ENCODE peak calls at places on chromosome 19, in six cellular contexts. W is K562, T is GM12892, C is H1, G is HepG2, U is GM12878. A is an unnamed sample.

GRCh38 chr19:44570984-44571684 is 41.7 kb upstream of the CEACAM20 start:
- DNase-seq in U (no peak), G (peak; percentile 80), W (peak; percentile 68), T (no peak), C (no peak), A (peak; percentile 37)

GRCh38 chr19:8304841-8305621 is 3.1 kb downstream of the CD320 start:
- DNase-seq in C (no peak), T (no peak), U (no peak), W (peak; percentile 93), G (no peak), A (no peak)

GRCh38 chr19:56596676-56597075 is 1.6 kb downstream of the ZNF71 start:
- DNase-seq in T (no peak), W (no peak), U (no peak), C (no peak), G (no peak), A (no peak)

GRCh38 chr19:43651758-43652545 is 12.3 kb upstream of the CADM4 start:
- DNase-seq in G (peak; percentile 75), C (no peak), U (no peak), T (peak; percentile 50), W (peak; percentile 70), A (no peak)

GRCh38 chr19:45716314-45717130 is 14.2 kb downstream of the FBXO46 start:
- DNase-seq in W (peak; percentile 33), T (no peak), G (no peak), C (no peak), U (no peak), A (no peak)

GRCh38 chr19:40175820-40176219 is 15.4 kb upstream of the MAP3K10 start:
- DNase-seq in U (no peak), C (no peak), W (no peak), T (no peak), G (no peak), A (no peak)

GRCh38 chr19:7516281-7516862 is 469 bp downstream of the ZNF358 start:
- DNase-seq in C (no peak), U (no peak), W (no peak), T (no peak), G (no peak), A (no peak)

GRCh38 chr19:38862321-38863059 is 12.7 kb upstream of the HNRNPL start:
- DNase-seq in U (no peak), W (no peak), T (no peak), G (no peak), C (no peak), A (no peak)

GRCh38 chr19:29277107-29277506 is 64.2 kb upstream of the UQCRFS1 start:
- DNase-seq in C (no peak), G (no peak), U (peak; percentile 19), W (no peak), T (peak; percentile 52), A (peak; percentile 56)

GRCh38 chr19:29819986-29820385 is 8.2 kb downstream of the CCNE1 start:
- DNase-seq in T (no peak), C (no peak), W (no peak), G (no peak), U (no peak), A (no peak)

GRCh38 chr19:51055866-51056265 is 9.0 kb downstream of the KLK13 start:
- DNase-seq in U (no peak), T (no peak), C (no peak), G (no peak), W (no peak), A (no peak)

GRCh38 chr19:6213696-6214585 is 65.8 kb downstream of the MLLT1 start:
- DNase-seq in W (peak; percentile 33), T (peak; percentile 19), U (no peak), G (no peak), C (no peak), A (peak; percentile 18)

GRCh38 chr19:48899781-48900476 is at the start of gene NUCB1:
- DNase-seq in C (peak; percentile 95), T (peak; percentile 98), U (peak; percentile 89), W (peak; percentile 98), G (peak; percentile 97), A (peak; percentile 97)
- TF ChIP-seq POLR2A in C (peak; percentile 41), T (no peak), U (peak; percentile 69), W (peak; percentile 75), G (peak; percentile 23), A (no peak)

GRCh38 chr19:41707871-41708371 is 505 bp upstream of the CEACAM5 start:
- DNase-seq in U (no peak), T (no peak), C (no peak), G (no peak), W (no peak), A (no peak)

GRCh38 chr19:41703602-41704293 is 4.7 kb upstream of the CEACAM5 start:
- DNase-seq in U (no peak), W (no peak), T (no peak), G (no peak), C (no peak), A (no peak)

GRCh38 chr19:41706741-41707501 is 1.5 kb upstream of the CEACAM5 start:
- DNase-seq in W (peak; percentile 94), U (peak; percentile 3), T (peak; percentile 78), C (peak; percentile 65), G (peak; percentile 64), A (peak; percentile 82)

GRCh38 chr19:41707502-41707812 is 969 bp upstream of the CEACAM5 start:
- DNase-seq in T (no peak), G (no peak), C (no peak), W (peak; percentile 17), U (no peak), A (no peak)

DNA sequence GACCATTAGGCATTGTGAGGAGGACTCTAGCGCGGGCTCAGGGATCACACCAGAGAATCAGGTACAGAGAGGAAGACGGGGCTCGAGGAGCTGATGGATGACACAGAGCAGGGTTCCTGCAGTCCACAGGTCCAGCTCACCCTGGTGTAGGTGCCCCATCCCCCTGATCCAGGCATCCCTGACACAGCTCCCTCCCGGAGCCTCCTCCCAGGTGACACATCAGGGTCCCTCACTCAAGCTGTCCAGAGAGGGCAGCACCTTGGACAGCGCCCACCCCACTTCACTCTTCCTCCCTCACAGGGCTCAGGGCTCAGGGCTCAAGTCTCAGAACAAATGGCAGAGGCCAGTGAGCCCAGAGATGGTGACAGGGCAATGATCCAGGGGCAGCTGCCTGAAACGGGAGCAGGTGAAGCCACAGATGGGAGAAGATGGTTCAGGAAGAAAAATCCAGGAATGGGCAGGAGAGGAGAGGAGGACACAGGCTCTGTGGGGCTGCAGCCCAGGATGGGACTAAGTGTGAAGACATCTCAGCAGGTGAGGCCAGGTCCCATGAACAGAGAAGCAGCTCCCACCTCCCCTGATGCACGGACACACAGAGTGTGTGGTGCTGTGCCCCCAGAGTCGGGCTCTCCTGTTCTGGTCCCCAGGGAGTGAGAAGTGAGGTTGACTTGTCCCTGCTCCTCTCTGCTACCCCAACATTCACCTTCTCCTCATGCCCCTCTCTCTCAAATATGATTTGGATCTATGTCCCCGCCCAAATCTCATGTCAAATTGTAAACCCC is 2.8 kb upstream of the CEACAM5 start:
- DNase-seq in U (no peak), W (peak; percentile 49), T (no peak), G (no peak), C (no peak), A (no peak)
- TF ChIP-seq TAF1 in U (no peak), W (no peak), T (no peak), G (no peak), C (no peak), A (no peak)

GRCh38 chr19:15583346-15583745 is 31.7 kb upstream of the CYP4F8 start:
- DNase-seq in W (no peak), T (no peak), G (no peak), C (no peak), U (no peak), A (no peak)
- TF ChIP-seq POLR2A in W (no peak), T (no peak), G (no peak), C (no peak), U (no peak), A (no peak)

GRCh38 chr19:12946092-12946845 is 607 bp downstream of the RAD23A start:
- DNase-seq in G (peak; percentile 71), U (no peak), T (peak; percentile 54), W (peak; percentile 91), C (peak; percentile 68), A (peak; percentile 55)
- TF ChIP-seq TAF1 in G (no peak), U (no peak), T (no peak), W (no peak), C (no peak), A (no peak)

DNA sequence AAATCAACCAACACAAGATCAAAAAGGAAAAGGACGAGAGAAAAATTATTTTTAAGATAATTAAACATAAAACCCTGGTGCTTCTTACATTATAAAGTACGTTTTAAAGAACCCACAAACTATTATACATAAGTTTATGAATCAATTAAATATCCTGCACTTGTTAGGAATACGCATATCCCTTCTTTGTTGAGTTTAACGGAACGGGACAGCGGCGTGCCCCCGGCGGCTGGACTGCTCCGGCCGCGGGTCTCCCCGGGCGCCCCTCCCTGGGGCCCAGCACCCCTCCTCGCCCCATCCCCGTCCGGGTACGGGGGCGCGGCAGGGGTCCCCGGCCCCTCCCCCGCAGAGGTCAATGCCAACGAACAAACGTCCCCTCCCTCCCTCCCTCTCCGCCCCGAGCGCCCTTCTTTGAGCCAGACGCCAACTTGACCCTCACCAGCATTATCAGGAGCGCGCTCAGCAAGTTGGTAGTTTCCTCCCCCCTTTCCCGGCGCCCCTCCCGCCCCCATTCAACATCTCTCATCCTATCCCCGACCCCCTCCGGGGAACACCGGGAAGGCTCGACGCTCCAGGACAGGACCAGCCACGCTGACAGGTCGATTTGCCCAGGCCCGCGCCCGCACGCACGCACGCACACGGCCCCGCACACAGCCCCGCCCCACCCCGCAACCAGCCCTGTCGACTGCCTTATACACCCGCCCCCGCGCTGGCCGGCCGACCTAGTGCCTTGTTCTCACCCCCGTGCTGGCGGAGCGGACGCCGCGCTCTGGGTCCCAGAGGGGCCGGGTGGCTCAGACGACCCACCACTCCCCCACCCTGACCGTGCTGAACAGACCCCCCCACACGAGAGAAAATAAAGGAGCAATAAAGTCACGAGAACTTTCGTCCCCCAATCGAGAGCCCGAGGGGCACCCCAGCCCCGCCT is 5.1 kb downstream of the LYL1 start:
- DNase-seq in T (no peak), U (no peak), C (no peak), G (no peak), W (peak; percentile 68), A (no peak)
- TF ChIP-seq POLR2A in T (no peak), U (peak; percentile 23), C (no peak), G (no peak), W (peak; percentile 72), A (no peak)

GRCh38 chr19:10112037-10112751 is 701 bp downstream of the P2RY11 start:
- DNase-seq in T (no peak), U (no peak), W (no peak), G (no peak), C (no peak), A (no peak)
- TF ChIP-seq TAF1 in T (no peak), U (no peak), W (no peak), G (no peak), C (no peak), A (no peak)

A was measured in GM12891.